ENCODE peak calls at places on chromosomes 1 and 21, in five cellular contexts. S is cardiac fibroblast, L is choroid plexus epithelial cell, W is fibroblast of villous mesenchyme, X is psoas muscle. Z is an unnamed sample.

GRCh38 chr1:78668427-78668826 is 18.8 kb downstream of the IFI44 start:
- DNase-seq in S (no peak), L (no peak), W (no peak), X (no peak), Z (no peak)

GRCh38 chr21:30882907-30883597 is 1.7 kb upstream of the KRTAP11-1 start:
- DNase-seq in S (no peak), L (no peak), W (no peak), X (no peak), Z (no peak)

GRCh38 chr1:115559987-115560386 is 81.8 kb upstream of the VANGL1 start:
- DNase-seq in S (no peak), L (no peak), W (no peak), X (no peak), Z (no peak)

GRCh38 chr1:92951141-92951582 is 10.1 kb downstream of the DIPK1A start:
- DNase-seq in S (peak; percentile 61), L (peak; percentile 58), W (peak; percentile 76), X (no peak), Z (no peak)

GRCh38 chr1:157307491-157307890 is 169.3 kb upstream of the ETV3 start:
- DNase-seq in S (no peak), L (no peak), W (no peak), X (no peak), Z (no peak)

GRCh38 chr1:77068013-77068412 is 151.2 kb downstream of the PIGK start:
- DNase-seq in S (no peak), L (no peak), W (no peak), X (no peak), Z (no peak)

GRCh38 chr1:3910769-3911520 is 10.9 kb upstream of the C1orf174 start:
- DNase-seq in S (peak; percentile 63), L (peak; percentile 71), W (peak; percentile 51), X (peak; percentile 82), Z (peak; percentile 36)

GRCh38 chr1:78370356-78370755 is 120.4 kb upstream of the PTGFR start:
- DNase-seq in S (peak; percentile 51), L (peak; percentile 85), W (peak; percentile 33), X (no peak), Z (no peak)

GRCh38 chr1:2979191-2980072 is 41.8 kb upstream of the ACTRT2 start:
- DNase-seq in S (no peak), L (no peak), W (no peak), X (no peak), Z (no peak)

GRCh38 chr1:200784576-200784975 is 45.9 kb downstream of the CAMSAP2 start:
- DNase-seq in S (no peak), L (peak; percentile 47), W (peak; percentile 46), X (no peak), Z (no peak)

GRCh38 chr1:221829327-221830011 is 87.6 kb upstream of the DUSP10 start:
- DNase-seq in S (peak; percentile 79), L (peak; percentile 94), W (peak; percentile 90), X (no peak), Z (no peak)

GRCh38 chr1:208235356-208235982 is 8.7 kb downstream of the PLXNA2 start:
- DNase-seq in S (no peak), L (no peak), W (no peak), X (no peak), Z (no peak)

GRCh38 chr1:53372501-53372951 is 44.7 kb upstream of the LRP8 start:
- DNase-seq in S (no peak), L (no peak), W (no peak), X (no peak), Z (peak; percentile 9)

GRCh38 chr1:54052934-54053744 is at the start of the genes TCEANC2 and TMEM59:
- DNase-seq in S (peak; percentile 99), L (peak; percentile 99), W (peak; percentile 99), X (peak; percentile 99), Z (peak; percentile 95)

GRCh38 chr1:41017141-41018024 is 4.1 kb downstream of the SLFNL1 start:
- DNase-seq in S (no peak), L (no peak), W (no peak), X (no peak), Z (no peak)

GRCh38 chr1:221776495-221777413 is 34.9 kb upstream of the DUSP10 start:
- DNase-seq in S (no peak), L (no peak), W (no peak), X (no peak), Z (no peak)

GRCh38 chr1:106957795-106958194 is 98.7 kb upstream of the PRMT6 start:
- DNase-seq in S (no peak), L (no peak), W (no peak), X (no peak), Z (no peak)

GRCh38 chr21:35850542-35851103 is 209.7 kb downstream of the SETD4 start:
- DNase-seq in S (no peak), L (no peak), W (no peak), X (peak; percentile 52), Z (no peak)

GRCh38 chr21:35853321-35853922 is 206.9 kb downstream of the SETD4 start:
- DNase-seq in S (no peak), L (no peak), W (peak; percentile 20), X (no peak), Z (no peak)

GRCh38 chr21:35852820-35853219 is 207.5 kb downstream of the SETD4 start:
- DNase-seq in S (no peak), L (no peak), W (no peak), X (no peak), Z (no peak)

GRCh38 chr21:35849131-35849530 is 211.2 kb downstream of the SETD4 start:
- DNase-seq in S (peak; percentile 38), L (peak; percentile 11), W (no peak), X (no peak), Z (no peak)

DNA sequence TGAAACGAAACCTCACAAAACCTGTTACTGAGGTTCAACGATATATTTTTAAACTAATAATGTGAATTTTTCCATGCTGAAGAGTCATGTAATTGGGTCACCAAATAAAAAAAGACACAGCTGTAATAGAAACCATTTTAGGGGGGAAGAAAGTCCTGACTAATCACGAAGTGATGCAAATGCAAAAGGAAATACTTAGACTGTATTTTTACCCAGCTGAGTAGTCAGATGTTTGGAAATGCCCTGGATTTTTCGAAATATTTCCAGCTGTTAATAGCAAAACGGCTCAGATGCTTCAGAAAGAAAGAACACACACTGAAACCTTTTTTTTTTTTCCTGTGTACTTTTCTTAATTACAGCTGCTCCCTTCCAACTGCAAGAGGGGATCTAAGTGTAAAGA is 210.3 kb downstream of the SETD4 start:
- DNase-seq in S (peak; percentile 59), L (peak; percentile 71), W (peak; percentile 57), X (no peak), Z (peak; percentile 29)
- H3K4me3 ChIP-seq in S (no peak overlapping the region), L (no peak overlapping the region), W (no peak overlapping the region), X (no peak overlapping the region), Z (no peak overlapping the region)

DNA sequence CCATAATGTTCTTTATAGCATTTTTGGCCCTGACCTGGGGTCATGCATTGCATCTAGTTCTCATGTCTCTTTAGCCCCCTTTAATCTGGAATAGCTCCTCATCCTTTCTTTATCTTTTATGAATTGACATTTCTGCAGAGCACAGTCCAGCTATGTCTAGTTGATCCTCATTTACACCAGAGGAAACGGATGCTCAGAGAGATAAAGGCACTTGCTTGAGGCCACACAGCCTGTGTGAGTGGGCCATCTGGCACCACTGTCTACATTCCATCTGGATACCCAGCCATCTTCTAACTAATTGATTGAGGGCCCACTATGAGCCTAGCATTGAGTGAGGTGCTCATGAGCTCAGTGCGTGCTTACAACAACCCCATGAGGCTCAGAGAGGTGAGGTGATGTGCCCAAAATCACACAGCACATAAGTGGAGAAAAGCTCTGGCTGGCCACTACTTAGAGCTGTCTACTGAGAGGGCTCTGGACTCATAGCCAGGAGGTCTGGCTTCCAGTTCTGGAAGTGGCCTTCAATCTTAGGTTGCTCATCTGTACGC is 3.5 kb downstream of the HPCA start:
- DNase-seq in S (no peak), L (no peak), W (no peak), X (no peak), Z (no peak)
- H3K4me3 ChIP-seq in S (no peak overlapping the region), L (no peak overlapping the region), W (no peak overlapping the region), X (no peak overlapping the region), Z (no peak overlapping the region)

GRCh38 chr1:225425211-225425786 is 2.5 kb downstream of the LBR start:
- DNase-seq in S (no peak), L (peak; percentile 15), W (peak; percentile 22), X (no peak), Z (no peak)

GRCh38 chr1:225426395-225427248 is 1.2 kb downstream of the LBR start:
- DNase-seq in S (peak; percentile 35), L (peak; percentile 25), W (peak; percentile 42), X (peak; percentile 65), Z (no peak)

GRCh38 chr1:225423518-225423855 is 4.4 kb downstream of the LBR start:
- DNase-seq in S (no peak), L (no peak), W (no peak), X (no peak), Z (no peak)

GRCh38 chr1:225422795-225423517 is 4.9 kb downstream of the LBR start:
- DNase-seq in S (no peak), L (no peak), W (no peak), X (no peak), Z (no peak)

GRCh38 chr1:225424562-225425210 is 3.2 kb downstream of the LBR start:
- DNase-seq in S (no peak), L (peak; percentile 14), W (no peak), X (no peak), Z (no peak)
- H3K4me3 ChIP-seq in S (no peak overlapping the region), L (no peak overlapping the region), W (no peak overlapping the region), X (no peak overlapping the region), Z (no peak overlapping the region)

GRCh38 chr21:42757826-42758655 is 104.6 kb downstream of the PDE9A start:
- DNase-seq in S (no peak), L (no peak), W (no peak), X (no peak), Z (no peak)
- H3K4me3 ChIP-seq in S (no peak overlapping the region), L (no peak overlapping the region), W (no peak overlapping the region), X (no peak overlapping the region), Z (no peak overlapping the region)

GRCh38 chr1:181081399-181081798 is 7.1 kb upstream of the IER5 start:
- DNase-seq in S (no peak), L (no peak), W (no peak), X (no peak), Z (no peak)

GRCh38 chr1:181079920-181080319 is 8.6 kb upstream of the IER5 start:
- DNase-seq in S (no peak), L (no peak), W (no peak), X (no peak), Z (no peak)

GRCh38 chr1:181080543-181080942 is 8.0 kb upstream of the IER5 start:
- DNase-seq in S (no peak), L (no peak), W (no peak), X (no peak), Z (no peak)

GRCh38 chr1:181077576-181078242 is 10.8 kb upstream of the IER5 start:
- DNase-seq in S (no peak), L (peak; percentile 63), W (no peak), X (no peak), Z (no peak)

GRCh38 chr1:181079382-181079781 is 9.1 kb upstream of the IER5 start:
- DNase-seq in S (no peak), L (no peak), W (no peak), X (no peak), Z (no peak)
- H3K4me3 ChIP-seq in S (no peak overlapping the region), L (no peak overlapping the region), W (no peak overlapping the region), X (no peak overlapping the region), Z (no peak overlapping the region)

DNA sequence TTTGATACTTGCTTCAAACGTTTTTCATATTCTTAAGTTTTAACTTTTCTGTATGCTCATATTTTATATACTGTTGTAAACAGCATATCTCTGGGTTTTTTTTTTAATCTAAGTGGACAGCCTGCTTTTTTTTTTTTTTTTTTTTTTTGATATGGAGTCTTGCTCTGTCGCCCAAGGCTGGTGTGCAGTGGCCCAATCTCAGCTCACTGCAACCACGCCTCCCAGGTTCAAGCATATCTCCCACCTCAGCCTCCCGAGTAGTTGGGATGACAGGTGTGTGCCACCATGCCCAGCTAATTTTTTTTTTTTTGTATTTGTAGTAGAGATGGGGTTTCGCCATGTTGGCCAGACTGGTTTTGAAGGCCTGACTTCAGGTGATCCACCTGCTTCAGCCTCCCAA is 1.2 kb downstream of the TBCE start:
- DNase-seq in S (no peak), L (no peak), W (no peak), X (no peak), Z (no peak)
- H3K4me3 ChIP-seq in S (peak overlapping the region; percentile 85), L (peak overlapping the region; percentile 97), W (peak overlapping the region; percentile 88), X (peak overlapping the region; percentile 78), Z (peak overlapping the region; percentile 67)